ENCODE peak calls at places on chromosomes 6 and 20, in five cellular contexts. P is ovary, H is fibroblast of lung, V is HEK293T, S is B cell. R is an unnamed sample.
A peak's percentile ranks its signal among the peaks of the same experiment; 100 is the strongest.

GRCh38 chr6:148943451-148943850 is 196.6 kb downstream of the UST start:
- DNase-seq in P (no peak), H (no peak), V (no peak), S (no peak), R (no peak)

GRCh38 chr6:52263709-52264320 is 19.5 kb upstream of the IL17F start:
- DNase-seq in P (peak; percentile 68), H (peak; percentile 74), V (peak; percentile 70), S (peak; percentile 64), R (peak; percentile 74)

GRCh38 chr20:24999568-24999967 is 7.0 kb upstream of the APMAP start:
- DNase-seq in P (no peak), H (no peak), V (no peak), S (no peak), R (no peak)

GRCh38 chr6:151679081-151679480 is 128.4 kb upstream of the ESR1 start:
- DNase-seq in P (no peak), H (peak; percentile 28), V (no peak), S (no peak), R (no peak)

GRCh38 chr6:152401978-152402377 is 235.2 kb downstream of the SYNE1 start:
- DNase-seq in P (no peak), H (no peak), V (no peak), S (no peak), R (no peak)

GRCh38 chr6:7479801-7480266 is 61.6 kb upstream of the DSP start:
- DNase-seq in P (no peak), H (peak; percentile 16), V (peak; percentile 25), S (no peak), R (no peak)

GRCh38 chr20:39048000-39048696 is 86.0 kb downstream of the DHX35 start:
- DNase-seq in P (peak; percentile 75), H (peak; percentile 78), V (peak; percentile 84), S (peak; percentile 83), R (peak; percentile 85)

GRCh38 chr20:19758888-19759331 is 852 bp downstream of the RIN2 start:
- DNase-seq in P (peak; percentile 68), H (peak; percentile 37), V (peak; percentile 56), S (peak; percentile 26), R (peak; percentile 84)

GRCh38 chr20:44496976-44497375 is 21.3 kb downstream of the TTPAL start:
- DNase-seq in P (no peak), H (peak; percentile 61), V (no peak), S (no peak), R (no peak)

GRCh38 chr20:19408971-19409370 is 196.5 kb downstream of the SLC24A3 start:
- DNase-seq in P (no peak), H (no peak), V (no peak), S (no peak), R (no peak)

GRCh38 chr6:96520039-96520850 is 1.4 kb upstream of the UFL1 start:
- DNase-seq in P (no peak), H (peak; percentile 0), V (no peak), S (no peak), R (no peak)

R was measured in glutamatergic neuron.